ENCODE peak calls at places on chromosomes 2 and 18, in ten cellular contexts. One of them, this sample, is unnamed.

GRCh38 chr2:238077292-238077691 is 16.5 kb downstream of the SCLY start:
- DNase-seq in astrocyte of the spinal cord: no peak
- DNase-seq in cardiac fibroblast: no peak
- DNase-seq in thoracic aorta: no peak
- DNase-seq in fibroblast of mammary gland: peak
- DNase-seq in GM12864: no peak
- DNase-seq in heart right ventricle: no peak
- DNase-seq in thyroid gland: no peak
- DNase-seq in brain microvascular endothelial cell: no peak
- DNase-seq in pancreas: no peak
- DNase-seq in this sample: no peak

GRCh38 chr2:85438291-85439110 is 20.0 kb downstream of the SH2D6 start:
- DNase-seq in astrocyte of the spinal cord: no peak
- DNase-seq in cardiac fibroblast: peak
- DNase-seq in thoracic aorta: no peak
- DNase-seq in fibroblast of mammary gland: no peak
- DNase-seq in GM12864: no peak
- DNase-seq in heart right ventricle: no peak
- DNase-seq in thyroid gland: peak
- DNase-seq in brain microvascular endothelial cell: no peak
- DNase-seq in pancreas: no peak
- DNase-seq in this sample: no peak

GRCh38 chr2:196913691-196914090 is 12.8 kb downstream of the PGAP1 start:
- DNase-seq in astrocyte of the spinal cord: no peak
- DNase-seq in cardiac fibroblast: no peak
- DNase-seq in thoracic aorta: no peak
- DNase-seq in fibroblast of mammary gland: no peak
- DNase-seq in GM12864: no peak
- DNase-seq in heart right ventricle: no peak
- DNase-seq in thyroid gland: no peak
- DNase-seq in brain microvascular endothelial cell: no peak
- DNase-seq in pancreas: no peak
- DNase-seq in this sample: no peak

GRCh38 chr18:76791642-76792041 is 30.7 kb upstream of the ZNF236 start:
- DNase-seq in astrocyte of the spinal cord: peak
- DNase-seq in cardiac fibroblast: no peak
- DNase-seq in thoracic aorta: no peak
- DNase-seq in fibroblast of mammary gland: no peak
- DNase-seq in GM12864: no peak
- DNase-seq in heart right ventricle: no peak
- DNase-seq in thyroid gland: no peak
- DNase-seq in brain microvascular endothelial cell: no peak
- DNase-seq in pancreas: no peak
- DNase-seq in this sample: no peak

GRCh38 chr18:48408727-48409590 is at the start of gene ZBTB7C:
- DNase-seq in astrocyte of the spinal cord: no peak
- DNase-seq in cardiac fibroblast: no peak
- DNase-seq in thoracic aorta: no peak
- DNase-seq in fibroblast of mammary gland: no peak
- DNase-seq in GM12864: no peak
- DNase-seq in heart right ventricle: no peak
- DNase-seq in thyroid gland: peak
- DNase-seq in brain microvascular endothelial cell: no peak
- DNase-seq in pancreas: no peak
- DNase-seq in this sample: peak

GRCh38 chr2:151826737-151827157 is 1.5 kb downstream of the ARL5A start:
- DNase-seq in astrocyte of the spinal cord: peak
- DNase-seq in cardiac fibroblast: peak
- DNase-seq in thoracic aorta: no peak
- DNase-seq in fibroblast of mammary gland: peak
- DNase-seq in GM12864: no peak
- DNase-seq in heart right ventricle: no peak
- DNase-seq in thyroid gland: no peak
- DNase-seq in brain microvascular endothelial cell: no peak
- DNase-seq in pancreas: no peak
- DNase-seq in this sample: peak

GRCh38 chr2:127675335-127676261 is at the start of gene LIMS2:
- DNase-seq in astrocyte of the spinal cord: no peak
- DNase-seq in cardiac fibroblast: peak
- DNase-seq in thoracic aorta: no peak
- DNase-seq in fibroblast of mammary gland: peak
- DNase-seq in GM12864: no peak
- DNase-seq in heart right ventricle: peak
- DNase-seq in thyroid gland: peak
- DNase-seq in brain microvascular endothelial cell: no peak
- DNase-seq in pancreas: no peak
- DNase-seq in this sample: no peak

GRCh38 chr2:176370423-176370822 is 101.2 kb downstream of the MTX2 start:
- DNase-seq in astrocyte of the spinal cord: no peak
- DNase-seq in cardiac fibroblast: no peak
- DNase-seq in thoracic aorta: no peak
- DNase-seq in fibroblast of mammary gland: no peak
- DNase-seq in GM12864: no peak
- DNase-seq in heart right ventricle: no peak
- DNase-seq in thyroid gland: no peak
- DNase-seq in brain microvascular endothelial cell: no peak
- DNase-seq in pancreas: no peak
- DNase-seq in this sample: no peak

GRCh38 chr2:157786663-157787363 is 89.3 kb downstream of the ACVR1 start:
- DNase-seq in astrocyte of the spinal cord: no peak
- DNase-seq in cardiac fibroblast: no peak
- DNase-seq in thoracic aorta: no peak
- DNase-seq in fibroblast of mammary gland: peak
- DNase-seq in GM12864: no peak
- DNase-seq in heart right ventricle: no peak
- DNase-seq in thyroid gland: no peak
- DNase-seq in brain microvascular endothelial cell: no peak
- DNase-seq in pancreas: no peak
- DNase-seq in this sample: peak

GRCh38 chr2:100802076-100802475 is 17.9 kb upstream of the NPAS2 start:
- DNase-seq in astrocyte of the spinal cord: peak
- DNase-seq in cardiac fibroblast: no peak
- DNase-seq in thoracic aorta: no peak
- DNase-seq in fibroblast of mammary gland: no peak
- DNase-seq in GM12864: no peak
- DNase-seq in heart right ventricle: no peak
- DNase-seq in thyroid gland: no peak
- DNase-seq in brain microvascular endothelial cell: no peak
- DNase-seq in pancreas: no peak
- DNase-seq in this sample: no peak

GRCh38 chr2:121185571-121186074 is 99.4 kb downstream of the TFCP2L1 start:
- DNase-seq in astrocyte of the spinal cord: peak
- DNase-seq in cardiac fibroblast: peak
- DNase-seq in thoracic aorta: no peak
- DNase-seq in fibroblast of mammary gland: no peak
- DNase-seq in GM12864: no peak
- DNase-seq in heart right ventricle: no peak
- DNase-seq in thyroid gland: no peak
- DNase-seq in brain microvascular endothelial cell: no peak
- DNase-seq in pancreas: no peak
- DNase-seq in this sample: peak

GRCh38 chr18:55234366-55235093 is 275.3 kb upstream of the CCDC68 start:
- DNase-seq in astrocyte of the spinal cord: peak
- DNase-seq in cardiac fibroblast: peak
- DNase-seq in thoracic aorta: peak
- DNase-seq in fibroblast of mammary gland: peak
- DNase-seq in GM12864: peak
- DNase-seq in heart right ventricle: peak
- DNase-seq in thyroid gland: peak
- DNase-seq in brain microvascular endothelial cell: peak
- DNase-seq in pancreas: peak
- DNase-seq in this sample: peak

GRCh38 chr2:227280895-227281294 is 44.2 kb upstream of the MFF start:
- DNase-seq in astrocyte of the spinal cord: peak
- DNase-seq in cardiac fibroblast: peak
- DNase-seq in thoracic aorta: no peak
- DNase-seq in fibroblast of mammary gland: peak
- DNase-seq in GM12864: no peak
- DNase-seq in heart right ventricle: no peak
- DNase-seq in thyroid gland: no peak
- DNase-seq in brain microvascular endothelial cell: peak
- DNase-seq in pancreas: no peak
- DNase-seq in this sample: peak

GRCh38 chr2:241063587-241063986 is 38.5 kb downstream of the MTERF4 start:
- DNase-seq in astrocyte of the spinal cord: no peak
- DNase-seq in cardiac fibroblast: no peak
- DNase-seq in thoracic aorta: no peak
- DNase-seq in fibroblast of mammary gland: no peak
- DNase-seq in GM12864: no peak
- DNase-seq in heart right ventricle: no peak
- DNase-seq in thyroid gland: peak
- DNase-seq in brain microvascular endothelial cell: no peak
- DNase-seq in pancreas: no peak
- DNase-seq in this sample: no peak
- H3K4me3 ChIP-seq in astrocyte of the spinal cord: no peak
- H3K4me3 ChIP-seq in cardiac fibroblast: no peak
- H3K4me3 ChIP-seq in thoracic aorta: no peak
- H3K4me3 ChIP-seq in fibroblast of mammary gland: no peak
- H3K4me3 ChIP-seq in GM12864: no peak
- H3K4me3 ChIP-seq in heart right ventricle: no peak
- H3K4me3 ChIP-seq in thyroid gland: no peak
- H3K4me3 ChIP-seq in brain microvascular endothelial cell: no peak
- H3K4me3 ChIP-seq in pancreas: peak
- H3K4me3 ChIP-seq in this sample: peak

GRCh38 chr2:198697218-198697617 is 760.5 kb downstream of the SATB2 start:
- DNase-seq in astrocyte of the spinal cord: no peak
- DNase-seq in cardiac fibroblast: no peak
- DNase-seq in thoracic aorta: no peak
- DNase-seq in fibroblast of mammary gland: no peak
- DNase-seq in GM12864: no peak
- DNase-seq in heart right ventricle: no peak
- DNase-seq in thyroid gland: no peak
- DNase-seq in brain microvascular endothelial cell: no peak
- DNase-seq in pancreas: no peak
- DNase-seq in this sample: no peak

GRCh38 chr2:198695879-198696278 is 761.9 kb downstream of the SATB2 start:
- DNase-seq in astrocyte of the spinal cord: no peak
- DNase-seq in cardiac fibroblast: no peak
- DNase-seq in thoracic aorta: no peak
- DNase-seq in fibroblast of mammary gland: no peak
- DNase-seq in GM12864: no peak
- DNase-seq in heart right ventricle: no peak
- DNase-seq in thyroid gland: no peak
- DNase-seq in brain microvascular endothelial cell: no peak
- DNase-seq in pancreas: no peak
- DNase-seq in this sample: no peak

GRCh38 chr2:198691236-198691635 is 766.5 kb downstream of the SATB2 start:
- DNase-seq in astrocyte of the spinal cord: no peak
- DNase-seq in cardiac fibroblast: no peak
- DNase-seq in thoracic aorta: no peak
- DNase-seq in fibroblast of mammary gland: no peak
- DNase-seq in GM12864: no peak
- DNase-seq in heart right ventricle: no peak
- DNase-seq in thyroid gland: no peak
- DNase-seq in brain microvascular endothelial cell: no peak
- DNase-seq in pancreas: no peak
- DNase-seq in this sample: no peak

GRCh38 chr2:198697794-198698193 is 759.9 kb downstream of the SATB2 start:
- DNase-seq in astrocyte of the spinal cord: no peak
- DNase-seq in cardiac fibroblast: no peak
- DNase-seq in thoracic aorta: no peak
- DNase-seq in fibroblast of mammary gland: no peak
- DNase-seq in GM12864: no peak
- DNase-seq in heart right ventricle: no peak
- DNase-seq in thyroid gland: no peak
- DNase-seq in brain microvascular endothelial cell: no peak
- DNase-seq in pancreas: no peak
- DNase-seq in this sample: no peak

GRCh38 chr2:198692907-198693510 is 764.7 kb downstream of the SATB2 start:
- DNase-seq in astrocyte of the spinal cord: no peak
- DNase-seq in cardiac fibroblast: no peak
- DNase-seq in thoracic aorta: no peak
- DNase-seq in fibroblast of mammary gland: no peak
- DNase-seq in GM12864: no peak
- DNase-seq in heart right ventricle: no peak
- DNase-seq in thyroid gland: no peak
- DNase-seq in brain microvascular endothelial cell: no peak
- DNase-seq in pancreas: no peak
- DNase-seq in this sample: no peak
- TF ChIP-seq CTCF in astrocyte of the spinal cord: no peak
- TF ChIP-seq CTCF in cardiac fibroblast: no peak
- TF ChIP-seq CTCF in thoracic aorta: no peak
- TF ChIP-seq CTCF in fibroblast of mammary gland: no peak
- TF ChIP-seq CTCF in GM12864: no peak
- TF ChIP-seq CTCF in heart right ventricle: no peak
- TF ChIP-seq CTCF in thyroid gland: no peak
- TF ChIP-seq CTCF in brain microvascular endothelial cell: no peak
- TF ChIP-seq CTCF in pancreas: no peak
- TF ChIP-seq CTCF in this sample: no peak

GRCh38 chr2:114642988-114643553 is 200.6 kb downstream of the DPP10 start:
- DNase-seq in astrocyte of the spinal cord: no peak
- DNase-seq in cardiac fibroblast: no peak
- DNase-seq in thoracic aorta: no peak
- DNase-seq in fibroblast of mammary gland: no peak
- DNase-seq in GM12864: no peak
- DNase-seq in heart right ventricle: no peak
- DNase-seq in thyroid gland: no peak
- DNase-seq in brain microvascular endothelial cell: no peak
- DNase-seq in pancreas: no peak
- DNase-seq in this sample: no peak
- H3K4me3 ChIP-seq in astrocyte of the spinal cord: no peak
- H3K4me3 ChIP-seq in cardiac fibroblast: no peak
- H3K4me3 ChIP-seq in thoracic aorta: no peak
- H3K4me3 ChIP-seq in fibroblast of mammary gland: no peak
- H3K4me3 ChIP-seq in GM12864: no peak
- H3K4me3 ChIP-seq in heart right ventricle: no peak
- H3K4me3 ChIP-seq in thyroid gland: no peak
- H3K4me3 ChIP-seq in brain microvascular endothelial cell: no peak
- H3K4me3 ChIP-seq in pancreas: no peak
- H3K4me3 ChIP-seq in this sample: no peak

GRCh38 chr2:223604231-223604630 is 2.1 kb upstream of the SCG2 start:
- DNase-seq in astrocyte of the spinal cord: no peak
- DNase-seq in cardiac fibroblast: no peak
- DNase-seq in thoracic aorta: no peak
- DNase-seq in fibroblast of mammary gland: no peak
- DNase-seq in GM12864: no peak
- DNase-seq in heart right ventricle: no peak
- DNase-seq in thyroid gland: no peak
- DNase-seq in brain microvascular endothelial cell: no peak
- DNase-seq in pancreas: no peak
- DNase-seq in this sample: no peak

GRCh38 chr2:223602972-223603371 is 811 bp upstream of the SCG2 start:
- DNase-seq in astrocyte of the spinal cord: no peak
- DNase-seq in cardiac fibroblast: peak
- DNase-seq in thoracic aorta: no peak
- DNase-seq in fibroblast of mammary gland: no peak
- DNase-seq in GM12864: no peak
- DNase-seq in heart right ventricle: no peak
- DNase-seq in thyroid gland: no peak
- DNase-seq in brain microvascular endothelial cell: no peak
- DNase-seq in pancreas: no peak
- DNase-seq in this sample: no peak

GRCh38 chr2:223600056-223600455 is 2.1 kb downstream of the SCG2 start:
- DNase-seq in astrocyte of the spinal cord: no peak
- DNase-seq in cardiac fibroblast: peak
- DNase-seq in thoracic aorta: no peak
- DNase-seq in fibroblast of mammary gland: peak
- DNase-seq in GM12864: no peak
- DNase-seq in heart right ventricle: no peak
- DNase-seq in thyroid gland: no peak
- DNase-seq in brain microvascular endothelial cell: no peak
- DNase-seq in pancreas: no peak
- DNase-seq in this sample: no peak

GRCh38 chr2:223599646-223600009 is 2.5 kb downstream of the SCG2 start:
- DNase-seq in astrocyte of the spinal cord: no peak
- DNase-seq in cardiac fibroblast: no peak
- DNase-seq in thoracic aorta: no peak
- DNase-seq in fibroblast of mammary gland: peak
- DNase-seq in GM12864: no peak
- DNase-seq in heart right ventricle: no peak
- DNase-seq in thyroid gland: no peak
- DNase-seq in brain microvascular endothelial cell: no peak
- DNase-seq in pancreas: no peak
- DNase-seq in this sample: no peak

GRCh38 chr2:223601932-223602676 is at the start of gene SCG2:
- DNase-seq in astrocyte of the spinal cord: peak
- DNase-seq in cardiac fibroblast: peak
- DNase-seq in thoracic aorta: peak
- DNase-seq in fibroblast of mammary gland: peak
- DNase-seq in GM12864: no peak
- DNase-seq in heart right ventricle: peak
- DNase-seq in thyroid gland: peak
- DNase-seq in brain microvascular endothelial cell: peak
- DNase-seq in pancreas: peak
- DNase-seq in this sample: peak
- TF ChIP-seq CTCF in astrocyte of the spinal cord: peak
- TF ChIP-seq CTCF in cardiac fibroblast: peak
- TF ChIP-seq CTCF in thoracic aorta: no peak
- TF ChIP-seq CTCF in fibroblast of mammary gland: peak
- TF ChIP-seq CTCF in GM12864: no peak
- TF ChIP-seq CTCF in heart right ventricle: peak
- TF ChIP-seq CTCF in thyroid gland: peak
- TF ChIP-seq CTCF in brain microvascular endothelial cell: peak
- TF ChIP-seq CTCF in pancreas: peak
- TF ChIP-seq CTCF in this sample: peak

This sample was measured in epithelial cell of esophagus.